ENCODE peak calls at places on chromosomes 13 and 19, in five cellular contexts. One of them, this sample, is unnamed.

GRCh38 chr19:15288146-15288963 is 44.0 kb downstream of the BRD4 start:
- DNase-seq in skeletal muscle cell: no peak
- DNase-seq in AG04450: no peak
- DNase-seq in left ventricle myocardium inferior: no peak
- DNase-seq in hepatocyte: no peak
- DNase-seq in this sample: no peak

GRCh38 chr13:19181621-19182485 is at the start of gene TUBA3C:
- DNase-seq in hepatocyte: no peak
- DNase-seq in AG04450: no peak
- DNase-seq in left ventricle myocardium inferior: no peak
- DNase-seq in skeletal muscle cell: no peak
- DNase-seq in this sample: no peak

GRCh38 chr13:36088001-36088400 is 43.2 kb downstream of the DCLK1 start:
- DNase-seq in AG04450: no peak
- DNase-seq in skeletal muscle cell: no peak
- DNase-seq in left ventricle myocardium inferior: no peak
- DNase-seq in hepatocyte: no peak
- DNase-seq in this sample: peak

GRCh38 chr19:7225741-7226140 is 68.5 kb downstream of the INSR start:
- DNase-seq in AG04450: no peak
- DNase-seq in hepatocyte: no peak
- DNase-seq in left ventricle myocardium inferior: no peak
- DNase-seq in skeletal muscle cell: no peak
- DNase-seq in this sample: no peak

GRCh38 chr13:79541426-79542049 is 60.6 kb downstream of the NDFIP2 start:
- DNase-seq in skeletal muscle cell: no peak
- DNase-seq in AG04450: peak
- DNase-seq in left ventricle myocardium inferior: no peak
- DNase-seq in hepatocyte: peak
- DNase-seq in this sample: peak

GRCh38 chr13:37617162-37617561 is 18.6 kb upstream of the POSTN start:
- DNase-seq in AG04450: no peak
- DNase-seq in left ventricle myocardium inferior: no peak
- DNase-seq in hepatocyte: peak
- DNase-seq in skeletal muscle cell: peak
- DNase-seq in this sample: peak

GRCh38 chr19:19822148-19822429 is 539 bp upstream of the ZNF506 start:
- DNase-seq in skeletal muscle cell: no peak
- DNase-seq in left ventricle myocardium inferior: no peak
- DNase-seq in hepatocyte: no peak
- DNase-seq in AG04450: no peak
- DNase-seq in this sample: no peak

GRCh38 chr19:55559684-55560083 is 14.3 kb upstream of the SBK3 start:
- DNase-seq in left ventricle myocardium inferior: no peak
- DNase-seq in skeletal muscle cell: no peak
- DNase-seq in hepatocyte: no peak
- DNase-seq in AG04450: no peak
- DNase-seq in this sample: no peak

GRCh38 chr13:45143346-45143751 is 23.0 kb downstream of the GTF2F2 start:
- DNase-seq in hepatocyte: peak
- DNase-seq in skeletal muscle cell: no peak
- DNase-seq in AG04450: peak
- DNase-seq in left ventricle myocardium inferior: no peak
- DNase-seq in this sample: peak

GRCh38 chr13:72808917-72809500 is 27.1 kb downstream of the PIBF1 start:
- DNase-seq in hepatocyte: peak
- DNase-seq in left ventricle myocardium inferior: no peak
- DNase-seq in AG04450: no peak
- DNase-seq in skeletal muscle cell: no peak
- DNase-seq in this sample: no peak

GRCh38 chr19:55441692-55442321 is 1.3 kb downstream of the SHISA7 start:
- DNase-seq in AG04450: no peak
- DNase-seq in skeletal muscle cell: no peak
- DNase-seq in left ventricle myocardium inferior: no peak
- DNase-seq in hepatocyte: no peak
- DNase-seq in this sample: no peak

GRCh38 chr13:93224545-93224944 is 2.1 kb upstream of the GPC6 start:
- DNase-seq in left ventricle myocardium inferior: no peak
- DNase-seq in skeletal muscle cell: no peak
- DNase-seq in hepatocyte: peak
- DNase-seq in AG04450: no peak
- DNase-seq in this sample: no peak

GRCh38 chr19:14704450-14704849 is 14.6 kb downstream of the ZNF333 start:
- DNase-seq in left ventricle myocardium inferior: no peak
- DNase-seq in hepatocyte: no peak
- DNase-seq in AG04450: no peak
- DNase-seq in skeletal muscle cell: no peak
- DNase-seq in this sample: no peak

GRCh38 chr13:102033719-102034446 is 368.0 kb downstream of the FGF14 start:
- DNase-seq in left ventricle myocardium inferior: no peak
- DNase-seq in AG04450: no peak
- DNase-seq in hepatocyte: no peak
- DNase-seq in skeletal muscle cell: no peak
- DNase-seq in this sample: no peak

GRCh38 chr13:111178417-111178816 is 63.3 kb downstream of the ARHGEF7 start:
- DNase-seq in hepatocyte: no peak
- DNase-seq in skeletal muscle cell: no peak
- DNase-seq in AG04450: no peak
- DNase-seq in left ventricle myocardium inferior: no peak
- DNase-seq in this sample: no peak

GRCh38 chr19:49437231-49437630 is 4.1 kb downstream of the SLC17A7 start:
- DNase-seq in hepatocyte: no peak
- DNase-seq in left ventricle myocardium inferior: no peak
- DNase-seq in AG04450: no peak
- DNase-seq in skeletal muscle cell: no peak
- DNase-seq in this sample: no peak

GRCh38 chr13:80086304-80086721 is 254.6 kb downstream of the SPRY2 start:
- DNase-seq in hepatocyte: peak
- DNase-seq in left ventricle myocardium inferior: no peak
- DNase-seq in AG04450: no peak
- DNase-seq in skeletal muscle cell: no peak
- DNase-seq in this sample: peak

GRCh38 chr13:49701481-49701880 is 10.2 kb upstream of the EBPL start:
- DNase-seq in left ventricle myocardium inferior: no peak
- DNase-seq in hepatocyte: no peak
- DNase-seq in AG04450: no peak
- DNase-seq in skeletal muscle cell: no peak
- DNase-seq in this sample: no peak

GRCh38 chr13:45292176-45292575 is 48.8 kb downstream of the TPT1 start:
- DNase-seq in left ventricle myocardium inferior: no peak
- DNase-seq in AG04450: no peak
- DNase-seq in skeletal muscle cell: no peak
- DNase-seq in hepatocyte: no peak
- DNase-seq in this sample: peak

GRCh38 chr13:39887424-39887823 is 232.0 kb downstream of the COG6 start:
- DNase-seq in skeletal muscle cell: no peak
- DNase-seq in left ventricle myocardium inferior: no peak
- DNase-seq in hepatocyte: no peak
- DNase-seq in AG04450: no peak
- DNase-seq in this sample: no peak

GRCh38 chr19:18437481-18438330 is at the start of gene ISYNA1:
- DNase-seq in AG04450: no peak
- DNase-seq in left ventricle myocardium inferior: peak
- DNase-seq in hepatocyte: peak
- DNase-seq in skeletal muscle cell: no peak
- DNase-seq in this sample: peak

GRCh38 chr19:3538965-3539742 is at the start of gene TEKTIP1:
- DNase-seq in left ventricle myocardium inferior: no peak
- DNase-seq in hepatocyte: no peak
- DNase-seq in AG04450: no peak
- DNase-seq in skeletal muscle cell: no peak
- DNase-seq in this sample: no peak

GRCh38 chr19:30448386-30449130 is 76.4 kb downstream of the ZNF536 start:
- DNase-seq in skeletal muscle cell: no peak
- DNase-seq in AG04450: no peak
- DNase-seq in left ventricle myocardium inferior: no peak
- DNase-seq in hepatocyte: no peak
- DNase-seq in this sample: no peak

GRCh38 chr19:30450101-30450500 is 77.9 kb downstream of the ZNF536 start:
- DNase-seq in skeletal muscle cell: no peak
- DNase-seq in AG04450: no peak
- DNase-seq in hepatocyte: peak
- DNase-seq in left ventricle myocardium inferior: peak
- DNase-seq in this sample: no peak

GRCh38 chr19:30449673-30450072 is 77.5 kb downstream of the ZNF536 start:
- DNase-seq in hepatocyte: no peak
- DNase-seq in left ventricle myocardium inferior: no peak
- DNase-seq in AG04450: no peak
- DNase-seq in skeletal muscle cell: no peak
- DNase-seq in this sample: no peak

GRCh38 chr19:30449191-30449590 is 77.0 kb downstream of the ZNF536 start:
- DNase-seq in AG04450: no peak
- DNase-seq in skeletal muscle cell: no peak
- DNase-seq in hepatocyte: no peak
- DNase-seq in left ventricle myocardium inferior: no peak
- DNase-seq in this sample: no peak

DNA sequence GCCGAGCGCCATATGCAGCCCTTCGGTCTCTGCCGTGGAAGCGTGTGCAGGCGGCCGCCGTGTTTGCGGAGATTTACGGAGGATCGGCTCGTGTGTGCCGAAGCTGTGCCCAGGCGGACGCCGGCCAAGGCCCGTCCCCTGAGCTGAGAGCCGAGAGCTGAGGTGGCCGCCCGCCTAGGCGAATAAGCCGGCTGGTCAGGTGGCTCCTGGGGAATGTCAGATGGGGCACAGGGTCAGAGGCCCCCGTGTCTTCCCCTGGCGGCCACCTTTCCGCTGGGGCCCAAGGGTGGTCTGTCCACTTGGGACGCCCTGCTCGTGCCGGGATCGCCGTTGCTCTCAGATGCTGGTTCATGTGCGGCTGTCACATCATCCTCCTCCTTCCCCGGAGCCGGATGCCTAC is 78.8 kb downstream of the ZNF536 start:
- DNase-seq in skeletal muscle cell: no peak
- DNase-seq in hepatocyte: no peak
- DNase-seq in AG04450: no peak
- DNase-seq in left ventricle myocardium inferior: no peak
- DNase-seq in this sample: no peak
- H3K4me3 ChIP-seq in skeletal muscle cell: peak
- H3K4me3 ChIP-seq in hepatocyte: no peak
- H3K4me3 ChIP-seq in AG04450: no peak
- H3K4me3 ChIP-seq in left ventricle myocardium inferior: peak
- H3K4me3 ChIP-seq in this sample: no peak

DNA sequence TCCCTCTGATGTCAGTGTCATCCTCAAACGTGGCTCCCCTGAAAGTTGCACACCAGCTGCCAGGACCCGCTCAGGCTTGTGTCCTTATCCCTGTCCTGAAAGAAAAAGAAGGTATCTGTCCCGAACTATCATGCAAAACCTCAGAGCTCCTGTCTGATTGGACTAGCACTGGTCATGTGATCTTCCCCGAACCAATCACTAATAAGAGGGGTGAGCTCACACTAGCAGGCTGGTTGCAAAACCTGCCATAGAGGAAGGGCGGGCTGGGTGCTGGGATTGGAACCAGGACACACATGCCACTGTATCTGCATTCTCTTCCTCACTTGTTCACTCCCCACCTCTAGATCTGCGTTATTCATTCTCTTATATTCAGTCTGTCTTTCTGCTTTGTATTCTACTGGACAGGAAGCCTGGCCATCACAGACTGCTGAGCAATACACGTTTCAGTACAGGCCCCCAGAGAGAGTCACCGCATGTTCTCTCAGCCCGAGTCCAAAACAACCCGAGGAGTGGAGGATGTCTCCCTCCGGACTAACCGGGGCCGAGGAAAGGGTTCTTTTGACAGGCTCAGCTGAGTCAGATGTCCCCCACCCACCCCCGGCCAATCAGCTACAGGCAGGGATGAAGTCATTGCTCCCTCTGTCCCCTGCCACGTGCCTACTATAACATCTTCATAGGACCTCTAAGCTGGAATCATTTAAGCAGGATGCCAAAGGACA is 97.7 kb downstream of the SIPA1L3 start:
- DNase-seq in skeletal muscle cell: peak
- DNase-seq in AG04450: peak
- DNase-seq in hepatocyte: peak
- DNase-seq in left ventricle myocardium inferior: peak
- DNase-seq in this sample: peak
- H3K4me3 ChIP-seq in skeletal muscle cell: peak
- H3K4me3 ChIP-seq in AG04450: peak
- H3K4me3 ChIP-seq in hepatocyte: no peak
- H3K4me3 ChIP-seq in left ventricle myocardium inferior: peak
- H3K4me3 ChIP-seq in this sample: no peak

GRCh38 chr19:2305974-2306806 is 1.8 kb downstream of the LINGO3 start:
- DNase-seq in hepatocyte: no peak
- DNase-seq in left ventricle myocardium inferior: no peak
- DNase-seq in AG04450: no peak
- DNase-seq in skeletal muscle cell: no peak
- DNase-seq in this sample: no peak

GRCh38 chr19:2308114-2308556 is at the start of gene LINGO3:
- DNase-seq in hepatocyte: no peak
- DNase-seq in AG04450: no peak
- DNase-seq in skeletal muscle cell: no peak
- DNase-seq in left ventricle myocardium inferior: no peak
- DNase-seq in this sample: no peak

GRCh38 chr19:2305424-2305823 is 2.5 kb downstream of the LINGO3 start:
- DNase-seq in skeletal muscle cell: no peak
- DNase-seq in AG04450: no peak
- DNase-seq in left ventricle myocardium inferior: no peak
- DNase-seq in hepatocyte: no peak
- DNase-seq in this sample: no peak

GRCh38 chr19:2306971-2307370 is 983 bp downstream of the LINGO3 start:
- DNase-seq in AG04450: no peak
- DNase-seq in skeletal muscle cell: no peak
- DNase-seq in left ventricle myocardium inferior: no peak
- DNase-seq in hepatocyte: no peak
- DNase-seq in this sample: no peak

DNA sequence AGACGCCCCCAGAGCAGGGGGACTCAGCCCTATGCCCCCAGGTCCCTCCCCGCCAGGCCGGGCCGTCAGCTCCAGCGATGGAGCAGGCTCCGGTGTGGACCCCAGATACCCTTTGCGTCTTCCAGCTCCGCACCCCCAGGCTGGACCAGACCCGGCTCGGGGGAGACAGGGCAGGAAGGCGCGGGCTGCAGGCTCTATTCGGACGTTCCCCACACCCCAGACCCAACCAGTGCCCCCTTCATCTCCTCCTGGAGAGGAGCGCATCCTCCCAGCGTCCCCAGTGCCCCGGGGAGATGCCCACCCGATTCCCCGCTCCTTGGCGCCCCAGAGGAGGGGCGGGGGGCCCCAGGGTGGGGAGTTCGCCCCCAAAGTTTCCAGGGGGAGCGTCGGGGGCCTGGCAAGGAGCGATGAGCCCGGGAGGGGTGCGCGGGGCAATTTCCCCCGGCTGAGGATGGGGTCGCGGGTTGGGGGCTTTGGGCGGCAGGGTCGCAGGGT is 389 bp downstream of the LINGO3 start:
- DNase-seq in AG04450: no peak
- DNase-seq in left ventricle myocardium inferior: no peak
- DNase-seq in skeletal muscle cell: no peak
- DNase-seq in hepatocyte: no peak
- DNase-seq in this sample: no peak
- H3K4me3 ChIP-seq in AG04450: no peak
- H3K4me3 ChIP-seq in left ventricle myocardium inferior: peak
- H3K4me3 ChIP-seq in skeletal muscle cell: peak
- H3K4me3 ChIP-seq in hepatocyte: no peak
- H3K4me3 ChIP-seq in this sample: no peak

GRCh38 chr19:40443930-40444180 is 280 bp downstream of the SERTAD3 start:
- DNase-seq in skeletal muscle cell: no peak
- DNase-seq in AG04450: no peak
- DNase-seq in left ventricle myocardium inferior: no peak
- DNase-seq in hepatocyte: no peak
- DNase-seq in this sample: no peak
- H3K4me3 ChIP-seq in skeletal muscle cell: peak
- H3K4me3 ChIP-seq in AG04450: peak
- H3K4me3 ChIP-seq in left ventricle myocardium inferior: peak
- H3K4me3 ChIP-seq in hepatocyte: peak
- H3K4me3 ChIP-seq in this sample: peak